ENCODE peak calls at places on chromosomes 12 and 14, in five cellular contexts. Q is trophoblast cell, O is mesenchymal stem cell, L is neuronal stem cell, D is H1. J is an unnamed sample.

GRCh38 chr12:61095131-61095530 is 1165.1 kb upstream of the USP15 start:
- DNase-seq in L (no peak), D (no peak), O (no peak), Q (no peak), J (no peak)

GRCh38 chr12:62131153-62131552 is 129.1 kb upstream of the USP15 start:
- DNase-seq in D (no peak), Q (no peak), O (no peak), L (no peak), J (no peak)

GRCh38 chr12:63420206-63420644 is 248.1 kb downstream of the DPY19L2 start:
- DNase-seq in O (peak), L (peak), Q (peak), D (peak), J (peak)

GRCh38 chr12:2622460-2622859 is 172.3 kb upstream of the FKBP4 start:
- DNase-seq in L (no peak), O (no peak), Q (no peak), D (no peak), J (no peak)

GRCh38 chr12:79127268-79127895 is 262.8 kb downstream of the SYT1 start:
- DNase-seq in D (no peak), L (no peak), Q (peak), O (peak), J (no peak)

GRCh38 chr12:116551952-116552749 is 7.0 kb upstream of the MAP1LC3B2 start:
- DNase-seq in Q (peak), L (no peak), O (peak), D (no peak), J (no peak)

GRCh38 chr12:75444444-75445136 is 36.0 kb upstream of the GLIPR1 start:
- DNase-seq in Q (peak), O (peak), D (no peak), L (no peak), J (no peak)

GRCh38 chr14:64841121-64841611 is 38.5 kb downstream of the SPTB start:
- DNase-seq in Q (peak), O (peak), D (no peak), L (no peak), J (peak)

GRCh38 chr14:85444685-85445084 is 85.3 kb upstream of the FLRT2 start:
- DNase-seq in O (peak), L (no peak), Q (no peak), D (no peak), J (no peak)

GRCh38 chr12:93722757-93723567 is 45.8 kb downstream of the CRADD start:
- DNase-seq in Q (peak), O (no peak), D (no peak), L (no peak), J (no peak)

GRCh38 chr14:92154283-92154942 is 32.6 kb downstream of the CPSF2 start:
- DNase-seq in Q (no peak), O (no peak), L (no peak), D (no peak), J (no peak)

GRCh38 chr14:54692261-54692861 is 125.4 kb downstream of the SAMD4A start:
- DNase-seq in Q (no peak), O (no peak), D (no peak), L (no peak), J (no peak)

GRCh38 chr14:100389497-100390104 is 66.5 kb downstream of the SLC25A47 start:
- DNase-seq in D (no peak), O (no peak), L (no peak), Q (no peak), J (no peak)

GRCh38 chr12:52645120-52645761 is 6.8 kb downstream of the KRT2 start:
- DNase-seq in O (no peak), L (no peak), Q (no peak), D (peak), J (peak)

GRCh38 chr14:32932921-32933622 is 5.6 kb upstream of the NPAS3 start:
- DNase-seq in Q (no peak), D (peak), L (peak), O (peak), J (peak)

GRCh38 chr12:127070512-127071157 is 1196.3 kb upstream of the TMEM132C start:
- DNase-seq in D (no peak), L (no peak), Q (no peak), O (no peak), J (no peak)

GRCh38 chr14:31479026-31479425 is 8.8 kb downstream of the GPR33 start:
- DNase-seq in Q (no peak), D (no peak), O (no peak), L (no peak), J (no peak)

GRCh38 chr12:47441490-47441889 is 264.3 kb downstream of the RPAP3 start:
- DNase-seq in D (no peak), O (no peak), Q (no peak), L (no peak), J (no peak)

GRCh38 chr12:47442310-47442709 is 263.5 kb downstream of the RPAP3 start:
- DNase-seq in Q (no peak), O (no peak), D (no peak), L (no peak), J (no peak)

GRCh38 chr12:47433876-47434275 is 272.0 kb downstream of the RPAP3 start:
- DNase-seq in D (no peak), O (no peak), Q (no peak), L (no peak), J (no peak)

GRCh38 chr12:47438175-47438574 is 267.7 kb downstream of the RPAP3 start:
- DNase-seq in L (no peak), O (no peak), Q (no peak), D (no peak), J (no peak)

DNA sequence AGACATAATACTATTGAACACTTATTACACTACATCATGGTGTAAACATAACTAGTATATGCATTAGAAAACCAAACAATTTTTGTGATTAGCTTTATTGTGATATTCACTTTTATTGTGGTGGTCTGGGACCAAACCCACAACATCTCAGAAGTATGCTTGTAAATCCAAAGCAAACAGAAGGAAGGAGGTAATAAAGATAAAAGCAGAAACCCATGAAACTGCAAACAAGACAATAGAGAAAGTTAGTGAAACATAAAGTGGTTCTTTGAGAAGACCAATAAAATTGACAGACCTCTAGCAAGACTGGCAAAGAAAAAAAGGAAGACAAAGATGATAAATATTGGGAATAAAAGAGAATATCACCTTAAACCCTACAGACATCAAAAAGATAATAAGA is 268.3 kb downstream of the RPAP3 start:
- DNase-seq in D (no peak), Q (no peak), O (no peak), L (no peak), J (no peak)
- H2BK12ac ChIP-seq in D (no peak), Q (no peak), O (no peak), L (no peak), J (no peak)

GRCh38 chr14:24160850-24161804 is at the start of gene IRF9:
- DNase-seq in D (peak), L (peak), O (peak), Q (peak), J (peak)
- H3K4ac ChIP-seq in D (no peak), L (no peak), O (peak), Q (peak), J (no peak)

DNA sequence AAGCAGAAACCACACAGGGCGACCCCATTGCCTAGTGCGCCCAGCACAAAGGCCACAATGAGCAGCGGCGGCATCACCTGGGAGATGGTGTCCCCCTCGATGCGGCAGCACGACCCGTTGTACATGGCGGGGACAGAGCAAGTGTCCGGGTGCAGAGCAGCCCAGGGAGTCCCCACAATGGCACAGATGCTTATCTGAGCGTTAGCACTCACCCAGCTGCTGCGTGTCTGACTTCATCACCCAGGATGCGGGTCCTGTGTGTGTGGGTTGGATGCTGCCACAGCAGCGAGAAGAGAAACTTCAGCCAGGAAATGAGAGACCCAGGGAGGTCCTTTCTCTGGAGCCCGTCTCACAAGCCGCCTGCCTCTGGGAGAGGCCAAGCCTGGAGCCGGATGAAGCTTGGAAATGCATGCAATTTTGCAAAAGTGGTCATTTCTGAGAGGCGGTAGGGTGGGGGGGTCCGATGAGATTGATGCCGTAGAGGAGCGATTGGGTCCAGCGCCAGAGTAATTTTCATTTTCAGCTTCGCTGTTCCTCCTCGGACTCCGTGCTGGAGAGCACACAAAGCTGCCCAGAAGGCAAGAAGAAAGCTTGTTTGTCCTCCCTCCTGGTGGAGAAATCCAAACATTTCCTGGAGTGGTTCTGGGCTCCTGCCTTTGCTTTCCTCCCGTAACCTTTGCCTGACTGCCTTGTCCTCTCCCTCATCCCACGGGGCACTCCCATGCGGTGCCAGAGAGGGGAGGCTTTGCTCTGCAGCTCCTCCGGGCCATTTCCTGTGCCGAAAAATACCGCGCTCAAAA is at the start of gene HCAR1:
- DNase-seq in Q (peak), O (no peak), D (no peak), L (no peak), J (no peak)
- H2BK12ac ChIP-seq in Q (peak), O (no peak), D (peak), L (peak), J (no peak)

GRCh38 chr12:46489951-46490388 is 117.4 kb upstream of the SLC38A2 start:
- DNase-seq in L (no peak), O (no peak), Q (no peak), D (no peak), J (no peak)

GRCh38 chr12:46493352-46494209 is 121.0 kb upstream of the SLC38A2 start:
- DNase-seq in O (peak), L (no peak), Q (no peak), D (no peak), J (no peak)

GRCh38 chr12:46491548-46491947 is 119.0 kb upstream of the SLC38A2 start:
- DNase-seq in D (no peak), L (no peak), Q (no peak), O (no peak), J (no peak)

GRCh38 chr12:46492471-46493351 is 120.1 kb upstream of the SLC38A2 start:
- DNase-seq in O (peak), D (no peak), Q (no peak), L (no peak), J (no peak)

GRCh38 chr12:46490635-46491034 is 118.1 kb upstream of the SLC38A2 start:
- DNase-seq in O (peak), L (no peak), Q (no peak), D (no peak), J (no peak)
- H3K4ac ChIP-seq in O (no peak), L (no peak), Q (no peak), D (no peak), J (no peak)

J was measured in H9.